ENCODE peak calls at places on chromosomes 2 and 18, in five cellular contexts. Y is AG09319, E is fibroblast of pulmonary artery, N is epithelial cell of esophagus, T is ovary. V is an unnamed sample.

GRCh38 chr2:85547089-85547858 is 8.3 kb downstream of the MAT2A start:
- DNase-seq in Y (no peak), E (no peak), N (no peak), T (no peak), V (no peak)

GRCh38 chr18:74652392-74652988 is 54.8 kb downstream of the ZNF407 start:
- DNase-seq in Y (no peak), E (peak), N (peak), T (no peak), V (no peak)

GRCh38 chr2:86249176-86249842 is 50.1 kb downstream of the MRPL35 start:
- DNase-seq in Y (peak), E (peak), N (peak), T (peak), V (no peak)

GRCh38 chr18:22170421-22171262 is 1.3 kb downstream of the GATA6 start:
- DNase-seq in Y (no peak), E (peak), N (peak), T (peak), V (no peak)

GRCh38 chr18:8805552-8805951 is 100.2 kb downstream of the MTCL1 start:
- DNase-seq in Y (no peak), E (no peak), N (no peak), T (no peak), V (no peak)

GRCh38 chr2:233289590-233290424 is 17.8 kb upstream of the SAG start:
- DNase-seq in Y (no peak), E (no peak), N (no peak), T (no peak), V (no peak)

GRCh38 chr2:53448591-53448990 is 319.0 kb upstream of the CHAC2 start:
- DNase-seq in Y (peak), E (peak), N (no peak), T (no peak), V (no peak)

GRCh38 chr2:239926587-239927234 is 98.4 kb downstream of the NDUFA10 start:
- DNase-seq in Y (no peak), E (no peak), N (no peak), T (peak), V (no peak)

GRCh38 chr2:22912398-22912797 is 472.6 kb upstream of the KLHL29 start:
- DNase-seq in Y (no peak), E (no peak), N (no peak), T (no peak), V (no peak)

GRCh38 chr2:127050803-127051115 is 56.2 kb downstream of the BIN1 start:
- DNase-seq in Y (no peak), E (no peak), N (no peak), T (no peak), V (peak)
- TF ChIP-seq CTCF in Y (no peak), E (no peak), N (no peak), T (no peak), V (no peak)

GRCh38 chr2:164126960-164127359 is 391.2 kb upstream of the FIGN start:
- DNase-seq in Y (no peak), E (peak), N (peak), T (no peak), V (no peak)
- TF ChIP-seq CTCF in Y (peak), E (peak), N (peak), T (no peak), V (no peak)

DNA sequence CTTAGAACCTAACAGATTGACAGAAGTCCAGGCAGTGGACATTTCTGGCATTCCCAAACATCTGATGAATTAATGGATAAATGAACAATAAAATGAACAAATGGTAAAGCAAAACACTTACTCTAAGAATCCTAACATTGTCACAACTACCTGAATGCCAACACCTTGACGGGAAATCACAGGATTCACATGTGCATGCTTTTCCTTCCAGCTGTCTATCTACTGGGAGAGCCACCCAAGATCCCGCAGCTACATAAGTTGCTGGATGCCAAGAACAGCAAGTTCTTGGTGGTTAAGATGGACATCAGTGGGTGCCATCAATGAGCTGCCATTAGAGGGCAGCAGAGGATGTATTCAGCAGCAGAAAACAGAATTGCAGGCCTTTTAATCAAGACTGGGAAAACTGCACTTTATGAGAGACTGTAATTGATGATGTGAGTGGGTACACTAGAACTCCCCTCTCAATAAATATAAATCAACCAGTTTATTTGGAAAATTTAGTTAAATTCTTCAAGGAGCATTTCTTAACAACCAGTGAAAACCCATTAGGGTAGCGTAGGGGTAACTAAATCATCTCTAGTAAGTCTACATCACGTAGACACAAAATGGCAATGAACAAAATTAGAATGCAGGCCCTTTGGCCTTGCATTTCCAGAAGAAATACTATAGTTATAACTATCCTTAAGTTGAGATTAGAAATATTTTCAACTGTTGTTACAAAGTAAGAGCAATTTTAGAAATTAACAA is 45.6 kb downstream of the SESTD1 start:
- DNase-seq in Y (peak), E (peak), N (peak), T (peak), V (no peak)
- TF ChIP-seq CTCF in Y (peak), E (peak), N (peak), T (peak), V (peak)

DNA sequence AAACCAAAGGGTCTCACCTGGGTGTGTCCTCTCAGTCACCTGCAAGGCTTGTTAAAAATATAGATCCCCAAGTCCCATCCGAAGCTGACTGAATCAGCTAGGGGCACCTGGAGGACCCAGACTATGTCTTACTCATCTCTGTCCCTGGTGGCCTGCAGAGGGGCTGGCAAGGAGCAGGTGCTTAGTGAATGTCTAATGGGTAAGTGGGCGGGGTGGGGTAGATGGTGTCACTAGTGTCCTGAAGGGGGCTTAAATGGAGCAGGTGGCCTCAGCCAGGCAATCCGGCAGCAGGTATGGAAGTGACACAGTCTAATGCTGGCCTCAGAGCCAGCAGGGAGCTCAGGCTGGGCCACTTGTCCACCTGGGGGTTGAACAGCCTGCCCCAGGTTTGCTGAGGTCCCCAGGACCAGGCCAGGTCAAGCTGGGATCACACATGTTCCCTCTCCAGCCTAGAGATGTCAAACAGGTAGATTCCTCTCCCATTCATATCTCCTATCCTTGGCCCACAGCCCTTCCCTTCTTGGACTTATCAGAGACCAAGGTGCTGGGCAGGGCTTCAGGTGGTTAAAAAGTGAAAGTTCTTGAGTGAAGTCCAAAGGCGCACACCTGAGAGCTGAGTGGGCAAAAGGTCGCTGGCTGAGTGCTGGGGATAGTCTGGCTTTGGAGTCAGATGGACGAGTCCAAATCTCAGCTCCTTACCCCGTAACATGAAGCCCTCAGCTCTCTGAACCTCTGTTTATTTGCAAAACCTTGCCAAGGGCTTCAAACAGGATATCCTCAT is 1.6 kb downstream of the STEAP3 start:
- DNase-seq in Y (no peak), E (no peak), N (no peak), T (no peak), V (no peak)
- TF ChIP-seq CTCF in Y (no peak), E (no peak), N (no peak), T (no peak), V (no peak)

DNA sequence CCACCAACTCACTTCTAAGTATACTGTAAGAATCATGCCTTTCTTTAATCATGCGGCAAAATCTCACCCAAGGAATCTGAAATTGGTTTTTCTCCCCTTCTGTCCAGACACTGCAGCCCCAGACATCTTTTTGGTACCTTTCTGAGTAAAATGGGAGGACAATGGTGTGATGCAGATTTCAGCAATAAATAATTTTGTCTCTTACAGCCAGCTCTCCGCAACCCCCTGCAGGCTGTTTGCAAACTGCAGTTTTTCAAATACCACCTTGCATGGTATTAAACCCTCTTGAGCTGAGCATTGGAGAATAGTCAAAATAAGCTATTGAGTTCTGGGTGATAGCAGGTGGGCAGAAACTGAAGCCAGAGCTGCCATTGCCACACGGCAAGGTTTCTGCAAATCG is 32.2 kb downstream of the GPR39 start:
- DNase-seq in Y (no peak), E (peak), N (peak), T (no peak), V (no peak)
- TF ChIP-seq CTCF in Y (peak), E (peak), N (peak), T (no peak), V (no peak)

DNA sequence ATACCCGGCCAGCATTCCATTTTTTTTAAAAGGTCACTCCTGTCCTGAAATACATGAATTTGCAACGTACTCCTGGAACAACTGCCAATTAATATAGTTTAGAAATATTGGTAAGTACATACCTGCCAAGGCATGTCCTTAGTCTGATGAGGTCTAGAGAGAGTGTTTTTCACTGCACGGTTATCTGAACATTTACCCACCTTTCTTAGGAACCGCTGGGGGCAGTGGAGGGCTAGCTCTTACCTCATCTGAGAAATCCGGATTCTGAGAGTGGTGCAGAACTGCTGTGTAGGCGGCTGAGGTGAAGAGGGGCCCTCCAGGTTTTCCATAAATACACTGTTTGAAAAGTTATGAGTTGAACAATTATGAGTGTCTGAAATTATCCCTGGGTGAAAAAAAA is 133.1 kb upstream of the CCDC195 start:
- DNase-seq in Y (no peak), E (peak), N (peak), T (no peak), V (no peak)
- TF ChIP-seq CTCF in Y (no peak), E (peak), N (peak), T (no peak), V (no peak)

GRCh38 chr2:1591978-1592907 is 152.1 kb downstream of the PXDN start:
- DNase-seq in Y (no peak), E (peak), N (peak), T (peak), V (no peak)
- TF ChIP-seq CTCF in Y (peak), E (peak), N (peak), T (peak), V (no peak)

GRCh38 chr2:179239194-179239593 is 25.4 kb downstream of the SESTD1 start:
- DNase-seq in Y (no peak), E (no peak), N (peak), T (no peak), V (no peak)

GRCh38 chr2:179239838-179240237 is 24.8 kb downstream of the SESTD1 start:
- DNase-seq in Y (no peak), E (no peak), N (no peak), T (no peak), V (no peak)

GRCh38 chr2:179243046-179243445 is 21.6 kb downstream of the SESTD1 start:
- DNase-seq in Y (no peak), E (no peak), N (peak), T (no peak), V (no peak)

GRCh38 chr2:179238027-179238426 is 26.6 kb downstream of the SESTD1 start:
- DNase-seq in Y (no peak), E (no peak), N (peak), T (no peak), V (no peak)

GRCh38 chr2:179240481-179241451 is 23.9 kb downstream of the SESTD1 start:
- DNase-seq in Y (no peak), E (no peak), N (no peak), T (no peak), V (no peak)
- TF ChIP-seq CTCF in Y (no peak), E (peak), N (no peak), T (no peak), V (no peak)

GRCh38 chr2:42360890-42361727 is at the start of gene COX7A2L:
- DNase-seq in Y (peak), E (peak), N (peak), T (peak), V (peak)
- TF ChIP-seq CTCF in Y (peak), E (peak), N (peak), T (no peak), V (no peak)

V was measured in activated B cell treated with CpG ODN at 0.5 μM for 24 hours.